ENCODE peak calls at places on chromosomes 5 and 9, in four cellular contexts. H is sigmoid colon, D is HepG2, U is esophagus muscularis mucosa. V is an unnamed sample.

GRCh38 chr9:68981825-68982224 is 32.1 kb downstream of the PRKACG start:
- DNase-seq in D (no peak), U (no peak), H (no peak), V (peak; percentile 28)

GRCh38 chr5:132962429-132962928 is 955 bp downstream of the AFF4 start:
- DNase-seq in D (peak; percentile 34), H (no peak), U (no peak), V (peak; percentile 32)

GRCh38 chr5:131252824-131253171 is 11.1 kb upstream of the CDC42SE2 start:
- DNase-seq in U (no peak), H (peak; percentile 70), D (no peak), V (peak; percentile 80)

GRCh38 chr5:50715001-50715400 is 48.6 kb downstream of the PARP8 start:
- DNase-seq in U (no peak), H (no peak), D (no peak), V (no peak)

GRCh38 chr9:114097613-114098020 is 1.5 kb downstream of the KIF12 start:
- DNase-seq in U (no peak), H (no peak), D (no peak), V (peak; percentile 72)

GRCh38 chr9:98045234-98046160 is 11.0 kb upstream of the NANS start:
- DNase-seq in H (no peak), U (no peak), D (peak; percentile 77), V (no peak)

GRCh38 chr5:126516133-126516532 is 78.9 kb downstream of the ALDH7A1 start:
- DNase-seq in U (no peak), H (no peak), D (no peak), V (no peak)

GRCh38 chr5:2902186-2902585 is 150.7 kb upstream of the IRX2 start:
- DNase-seq in H (no peak), U (peak; percentile 39), D (no peak), V (no peak)

GRCh38 chr9:32783168-32783891 is at the start of gene TMEM215:
- DNase-seq in H (no peak), U (no peak), D (no peak), V (no peak)

GRCh38 chr9:137021979-137022619 is 5.9 kb downstream of the ABCA2 start:
- DNase-seq in D (peak; percentile 88), H (no peak), U (no peak), V (peak; percentile 97)

GRCh38 chr5:1027631-1028441 is 19.2 kb downstream of the NKD2 start:
- DNase-seq in U (no peak), H (peak; percentile 48), D (no peak), V (no peak)

GRCh38 chr9:7169717-7170348 is 412.1 kb downstream of the KDM4C start:
- DNase-seq in D (no peak), U (no peak), H (no peak), V (no peak)

GRCh38 chr5:58921106-58921505 is 338.2 kb downstream of the RAB3C start:
- DNase-seq in H (no peak), D (no peak), U (no peak), V (no peak)

DNA sequence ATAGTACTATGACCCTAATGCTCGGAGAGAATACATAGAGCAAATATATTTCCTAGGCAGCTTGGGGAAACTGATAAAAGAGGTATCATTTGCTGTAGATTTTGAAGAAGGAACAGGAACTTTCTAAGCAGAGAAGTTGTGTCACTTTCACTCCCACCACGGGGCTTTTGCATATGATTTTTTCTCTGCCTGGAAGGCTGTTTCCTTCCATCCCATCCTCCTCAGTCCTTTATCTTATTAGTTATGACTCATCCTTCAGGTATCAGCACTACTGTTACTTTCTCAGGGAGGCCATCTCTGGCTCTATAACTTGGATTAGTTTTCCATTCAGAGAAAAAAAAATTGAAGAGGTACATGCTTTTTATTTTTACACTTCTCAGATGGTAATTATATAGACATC is 2006.1 kb upstream of the WWC1 start:
- DNase-seq in H (no peak), U (no peak), D (no peak), V (no peak)
- TF ChIP-seq EP300 in H (no peak), U (no peak), D (no peak), V (no peak)

GRCh38 chr5:173823721-173824567 is 64.2 kb upstream of the CPEB4 start:
- DNase-seq in U (no peak), D (peak; percentile 98), H (no peak), V (peak; percentile 52)
- TF ChIP-seq POLR2AphosphoS5 in U (no peak), D (no peak), H (no peak), V (no peak)

DNA sequence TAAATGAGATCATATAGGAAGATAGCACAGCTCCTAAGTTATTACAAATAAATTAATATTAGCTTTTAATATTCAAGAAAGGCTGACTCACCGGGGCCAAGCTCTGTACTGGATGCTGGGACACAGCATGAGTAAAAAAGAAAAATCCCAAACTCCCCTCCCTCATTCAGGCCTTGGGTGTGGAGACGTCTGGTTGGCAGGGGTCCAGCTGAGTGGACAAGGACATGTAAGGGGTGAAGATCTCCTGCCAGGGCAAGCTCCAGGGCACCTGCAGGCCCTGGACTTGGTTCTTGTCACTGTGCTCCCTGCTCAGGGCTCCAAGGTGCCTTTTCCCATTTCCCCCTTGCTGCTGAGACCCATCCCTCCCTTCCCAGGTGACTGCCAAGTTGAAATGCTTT is 388.5 kb downstream of the ENC1 start:
- DNase-seq in U (peak; percentile 83), H (no peak), D (no peak), V (no peak)
- H3K9me3 ChIP-seq in U (no peaks in the 10 kb centered on the region), H (no peaks in the 10 kb centered on the region), D (no peaks in the 10 kb centered on the region), V (no peaks in the 10 kb centered on the region)

DNA sequence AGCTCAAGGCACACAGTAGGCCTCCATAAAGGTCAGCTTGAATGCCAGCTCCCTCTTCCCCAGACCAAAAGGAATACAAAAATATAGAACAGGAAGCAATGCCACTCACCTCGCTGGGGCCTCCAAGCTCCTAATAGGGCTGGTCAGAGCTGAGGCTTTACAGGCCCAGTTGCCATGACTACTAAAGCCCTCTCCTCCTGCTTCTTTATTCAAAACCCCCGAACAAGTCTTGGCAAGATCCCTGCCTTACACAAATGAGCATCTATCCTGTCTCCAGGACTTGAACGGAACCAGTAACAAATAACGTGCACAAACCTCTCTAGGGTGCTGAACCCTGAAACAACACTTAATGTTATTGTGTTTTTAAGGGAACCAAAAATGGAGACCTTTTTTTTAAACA is 136.3 kb downstream of the SIL1 start:
- DNase-seq in H (no peak), U (peak; percentile 78), D (no peak), V (no peak)
- TF ChIP-seq EP300 in H (no peak), U (no peak), D (no peak), V (no peak)

DNA sequence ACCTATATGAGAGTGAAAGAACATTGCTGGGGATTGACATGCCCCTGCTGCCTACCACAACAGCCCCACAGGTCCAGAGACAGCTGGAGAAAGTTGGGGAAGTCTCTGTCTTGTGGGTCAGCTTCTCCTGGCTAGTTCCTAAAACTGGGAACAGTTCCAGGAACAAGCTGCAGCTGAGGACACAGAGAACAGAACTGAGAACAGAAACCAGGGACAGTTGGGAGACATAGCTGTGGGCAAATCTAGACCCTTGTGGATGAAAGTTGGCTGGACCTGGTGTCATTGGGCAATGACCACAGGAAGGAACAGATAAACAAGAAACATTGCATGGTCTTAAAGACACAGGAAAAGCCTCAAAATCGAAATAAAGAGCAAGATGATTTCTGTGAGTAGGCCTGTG is 58.3 kb upstream of the MOCS2 start:
- DNase-seq in U (no peak), D (no peak), H (peak; percentile 78), V (peak; percentile 31)
- TF ChIP-seq POLR2AphosphoS5 in U (peak; percentile 44), D (no peak), H (peak; percentile 56), V (peak; percentile 65)

DNA sequence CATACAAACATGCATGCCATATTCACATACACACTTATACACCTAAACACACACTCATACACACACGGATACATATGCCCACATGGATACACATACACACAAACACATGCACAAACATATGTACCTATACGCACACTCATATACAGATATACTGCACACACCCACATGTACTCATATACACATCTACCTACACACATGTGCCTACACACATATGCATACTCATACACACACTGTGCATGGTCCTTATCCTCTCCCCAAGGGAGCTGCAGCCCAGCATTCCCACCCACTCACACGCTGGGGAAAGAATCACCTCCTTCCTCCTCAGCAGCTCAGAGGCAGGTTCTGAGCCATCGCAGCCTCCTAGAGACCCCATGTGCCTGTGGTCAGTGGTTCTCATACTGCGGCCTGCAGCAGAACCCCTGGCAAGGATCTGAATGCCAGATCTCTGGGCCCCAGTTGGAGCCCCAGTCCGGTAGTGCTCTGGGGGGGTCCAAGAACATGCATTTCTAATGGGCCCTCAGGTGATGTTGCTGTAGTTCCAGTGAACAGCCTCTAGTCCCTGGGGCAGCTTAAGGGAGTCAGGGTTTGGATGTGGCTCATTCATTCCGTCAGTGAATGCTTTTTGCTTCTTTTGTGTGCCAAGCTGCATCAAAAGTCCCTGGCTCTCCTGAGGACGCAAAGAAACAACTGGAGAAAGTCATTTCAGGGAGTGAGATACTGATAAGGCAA is 39.0 kb downstream of the SEMA4D start:
- DNase-seq in D (no peak), U (no peak), H (no peak), V (no peak)
- H3K9me3 ChIP-seq in D (no peaks in the 10 kb centered on the region), U (no peaks in the 10 kb centered on the region), H (no peaks in the 10 kb centered on the region), V (no peaks in the 10 kb centered on the region)

DNA sequence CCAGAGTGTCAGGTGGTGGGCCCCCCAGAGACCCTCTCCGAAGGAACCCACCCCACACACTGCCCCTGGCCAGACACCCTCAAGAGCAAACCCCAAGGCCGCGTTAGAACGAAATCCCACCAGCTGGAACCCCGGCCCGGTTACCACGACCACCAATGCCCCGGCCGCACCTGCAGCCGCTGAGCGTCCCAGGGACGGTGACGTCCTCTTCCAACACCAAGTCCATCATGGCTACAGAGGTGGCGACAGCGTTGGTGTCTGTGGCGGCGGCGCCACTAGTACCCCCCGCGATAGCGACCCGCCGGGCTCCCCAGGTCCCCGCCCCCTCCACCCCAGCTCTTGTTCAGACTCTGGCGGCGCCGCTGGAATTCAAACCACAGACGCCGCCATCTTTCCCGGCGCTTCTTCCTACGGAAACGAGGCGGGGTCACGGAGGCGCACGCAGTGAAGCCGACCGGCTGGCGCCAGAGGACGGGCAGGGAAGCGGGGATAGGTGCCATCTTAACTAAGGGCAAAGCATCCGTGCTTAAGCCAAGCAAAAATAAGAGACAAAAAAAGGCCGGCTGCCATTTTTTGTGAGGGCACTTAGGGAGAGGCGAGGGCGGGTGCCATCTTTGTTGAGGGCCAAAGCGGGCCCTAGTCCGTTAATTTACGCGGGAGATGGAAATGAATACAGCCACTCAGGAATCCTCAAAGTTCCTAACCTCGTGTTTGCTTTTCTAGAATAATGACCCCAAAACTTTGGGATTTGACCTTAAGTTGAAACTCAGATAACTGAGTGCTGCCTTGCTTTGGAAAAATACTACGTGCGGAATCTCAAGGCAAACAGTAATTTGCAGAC is at the start of gene CDK5RAP2:
- DNase-seq in H (peak; percentile 98), U (peak; percentile 97), D (peak; percentile 96), V (peak; percentile 95)
- TF ChIP-seq EP300 in H (no peak), U (no peak), D (peak; percentile 35), V (no peak)

GRCh38 chr5:108548684-108549596 is 167.0 kb upstream of the FBXL17 start:
- DNase-seq in U (no peak), D (no peak), H (no peak), V (no peak)

GRCh38 chr5:108543486-108543885 is 161.6 kb upstream of the FBXL17 start:
- DNase-seq in H (no peak), D (no peak), U (no peak), V (no peak)

GRCh38 chr5:108541816-108542215 is 159.9 kb upstream of the FBXL17 start:
- DNase-seq in H (no peak), D (no peak), U (no peak), V (no peak)

DNA sequence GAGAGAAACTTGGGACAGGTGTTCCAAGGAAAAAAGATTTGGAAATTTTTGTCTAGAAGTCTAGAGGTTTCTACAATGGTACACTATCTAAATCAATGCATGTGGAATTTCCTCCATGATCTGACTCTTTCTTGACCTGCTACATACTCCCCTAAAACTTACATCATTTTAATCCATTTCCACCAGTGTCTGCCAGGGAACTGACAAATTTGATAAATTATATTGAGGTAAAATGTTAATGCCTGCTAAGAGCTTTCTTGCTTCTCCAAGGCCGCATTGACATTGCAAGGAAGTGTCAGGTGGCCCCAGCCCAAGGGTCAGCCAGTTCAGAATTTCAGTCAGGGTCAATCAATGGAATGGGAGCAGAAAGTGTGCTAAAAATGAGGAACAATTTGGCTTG is 163.4 kb upstream of the FBXL17 start:
- DNase-seq in U (no peak), D (no peak), H (no peak), V (no peak)
- TF ChIP-seq POLR2AphosphoS5 in U (no peak), D (no peak), H (no peak), V (no peak)

V was measured in transverse colon.